ENCODE peak calls at places on chromosomes 5 and 9, in nine cellular contexts. One of them, this sample, is unnamed.

GRCh38 chr9:14686168-14686567 is 7.1 kb downstream of the ZDHHC21 start:
- DNase-seq in GM12865: no peak
- DNase-seq in CD8-positive, alpha-beta memory T cell: no peak
- DNase-seq in stimulated activated CD8-positive, alpha-beta memory T cell treated with anti-CD3 and anti-CD28 coated beads, Interleukin-2, amount 100 ng/mL, for 1 hour: no peak
- DNase-seq in activated CD4-positive, alpha-beta T cell treated with anti-CD3 and anti-CD28 coated beads, Interleukin-2, amount 50 U/mL, for 24 hours: no peak
- DNase-seq in right cardiac atrium: no peak
- DNase-seq in activated CD8-positive, alpha-beta memory T cell treated with anti-CD3 and anti-CD28 coated beads, Interleukin-2, amount 50 U/mL, for 4 hours: no peak
- DNase-seq in type B pancreatic cell: no peak
- DNase-seq in fibroblast of mammary gland: no peak
- DNase-seq in this sample: no peak

GRCh38 chr9:93930070-93930469 is 25.1 kb downstream of the BARX1 start:
- DNase-seq in fibroblast of mammary gland: no peak
- DNase-seq in type B pancreatic cell: no peak
- DNase-seq in activated CD4-positive, alpha-beta T cell treated with anti-CD3 and anti-CD28 coated beads, Interleukin-2, amount 50 U/mL, for 24 hours: no peak
- DNase-seq in activated CD8-positive, alpha-beta memory T cell treated with anti-CD3 and anti-CD28 coated beads, Interleukin-2, amount 50 U/mL, for 4 hours: no peak
- DNase-seq in right cardiac atrium: no peak
- DNase-seq in CD8-positive, alpha-beta memory T cell: no peak
- DNase-seq in GM12865: no peak
- DNase-seq in stimulated activated CD8-positive, alpha-beta memory T cell treated with anti-CD3 and anti-CD28 coated beads, Interleukin-2, amount 100 ng/mL, for 1 hour: no peak
- DNase-seq in this sample: no peak

GRCh38 chr5:50966986-50967385 is 300.5 kb downstream of the PARP8 start:
- DNase-seq in GM12865: no peak
- DNase-seq in type B pancreatic cell: no peak
- DNase-seq in activated CD8-positive, alpha-beta memory T cell treated with anti-CD3 and anti-CD28 coated beads, Interleukin-2, amount 50 U/mL, for 4 hours: no peak
- DNase-seq in CD8-positive, alpha-beta memory T cell: no peak
- DNase-seq in right cardiac atrium: no peak
- DNase-seq in stimulated activated CD8-positive, alpha-beta memory T cell treated with anti-CD3 and anti-CD28 coated beads, Interleukin-2, amount 100 ng/mL, for 1 hour: no peak
- DNase-seq in activated CD4-positive, alpha-beta T cell treated with anti-CD3 and anti-CD28 coated beads, Interleukin-2, amount 50 U/mL, for 24 hours: no peak
- DNase-seq in fibroblast of mammary gland: no peak
- DNase-seq in this sample: no peak

GRCh38 chr9:136095495-136096058 is 488 bp upstream of the NACC2 start:
- DNase-seq in type B pancreatic cell: no peak
- DNase-seq in GM12865: no peak
- DNase-seq in fibroblast of mammary gland: peak
- DNase-seq in activated CD4-positive, alpha-beta T cell treated with anti-CD3 and anti-CD28 coated beads, Interleukin-2, amount 50 U/mL, for 24 hours: no peak
- DNase-seq in activated CD8-positive, alpha-beta memory T cell treated with anti-CD3 and anti-CD28 coated beads, Interleukin-2, amount 50 U/mL, for 4 hours: no peak
- DNase-seq in stimulated activated CD8-positive, alpha-beta memory T cell treated with anti-CD3 and anti-CD28 coated beads, Interleukin-2, amount 100 ng/mL, for 1 hour: no peak
- DNase-seq in right cardiac atrium: peak
- DNase-seq in CD8-positive, alpha-beta memory T cell: no peak
- DNase-seq in this sample: peak

GRCh38 chr5:178542455-178542854 is 47.7 kb downstream of the COL23A1 start:
- DNase-seq in stimulated activated CD8-positive, alpha-beta memory T cell treated with anti-CD3 and anti-CD28 coated beads, Interleukin-2, amount 100 ng/mL, for 1 hour: no peak
- DNase-seq in right cardiac atrium: no peak
- DNase-seq in type B pancreatic cell: no peak
- DNase-seq in fibroblast of mammary gland: no peak
- DNase-seq in activated CD4-positive, alpha-beta T cell treated with anti-CD3 and anti-CD28 coated beads, Interleukin-2, amount 50 U/mL, for 24 hours: no peak
- DNase-seq in GM12865: no peak
- DNase-seq in CD8-positive, alpha-beta memory T cell: no peak
- DNase-seq in activated CD8-positive, alpha-beta memory T cell treated with anti-CD3 and anti-CD28 coated beads, Interleukin-2, amount 50 U/mL, for 4 hours: no peak
- DNase-seq in this sample: no peak

GRCh38 chr9:97504381-97505216 is 3.1 kb downstream of the TMOD1 start:
- DNase-seq in fibroblast of mammary gland: peak
- DNase-seq in activated CD8-positive, alpha-beta memory T cell treated with anti-CD3 and anti-CD28 coated beads, Interleukin-2, amount 50 U/mL, for 4 hours: no peak
- DNase-seq in CD8-positive, alpha-beta memory T cell: no peak
- DNase-seq in GM12865: no peak
- DNase-seq in type B pancreatic cell: no peak
- DNase-seq in right cardiac atrium: no peak
- DNase-seq in activated CD4-positive, alpha-beta T cell treated with anti-CD3 and anti-CD28 coated beads, Interleukin-2, amount 50 U/mL, for 24 hours: no peak
- DNase-seq in stimulated activated CD8-positive, alpha-beta memory T cell treated with anti-CD3 and anti-CD28 coated beads, Interleukin-2, amount 100 ng/mL, for 1 hour: no peak
- DNase-seq in this sample: no peak

GRCh38 chr9:104997536-104997935 is 69.6 kb upstream of the ABCA1 start:
- DNase-seq in activated CD8-positive, alpha-beta memory T cell treated with anti-CD3 and anti-CD28 coated beads, Interleukin-2, amount 50 U/mL, for 4 hours: no peak
- DNase-seq in activated CD4-positive, alpha-beta T cell treated with anti-CD3 and anti-CD28 coated beads, Interleukin-2, amount 50 U/mL, for 24 hours: no peak
- DNase-seq in right cardiac atrium: no peak
- DNase-seq in stimulated activated CD8-positive, alpha-beta memory T cell treated with anti-CD3 and anti-CD28 coated beads, Interleukin-2, amount 100 ng/mL, for 1 hour: no peak
- DNase-seq in fibroblast of mammary gland: peak
- DNase-seq in type B pancreatic cell: no peak
- DNase-seq in CD8-positive, alpha-beta memory T cell: no peak
- DNase-seq in GM12865: no peak
- DNase-seq in this sample: no peak

GRCh38 chr5:8844847-8845246 is 701.0 kb downstream of the SEMA5A start:
- DNase-seq in GM12865: no peak
- DNase-seq in activated CD4-positive, alpha-beta T cell treated with anti-CD3 and anti-CD28 coated beads, Interleukin-2, amount 50 U/mL, for 24 hours: no peak
- DNase-seq in stimulated activated CD8-positive, alpha-beta memory T cell treated with anti-CD3 and anti-CD28 coated beads, Interleukin-2, amount 100 ng/mL, for 1 hour: no peak
- DNase-seq in activated CD8-positive, alpha-beta memory T cell treated with anti-CD3 and anti-CD28 coated beads, Interleukin-2, amount 50 U/mL, for 4 hours: no peak
- DNase-seq in CD8-positive, alpha-beta memory T cell: no peak
- DNase-seq in fibroblast of mammary gland: peak
- DNase-seq in right cardiac atrium: no peak
- DNase-seq in type B pancreatic cell: no peak
- DNase-seq in this sample: peak

GRCh38 chr9:112166176-112167140 is 8.6 kb downstream of the SUSD1 start:
- DNase-seq in fibroblast of mammary gland: peak
- DNase-seq in activated CD8-positive, alpha-beta memory T cell treated with anti-CD3 and anti-CD28 coated beads, Interleukin-2, amount 50 U/mL, for 4 hours: no peak
- DNase-seq in activated CD4-positive, alpha-beta T cell treated with anti-CD3 and anti-CD28 coated beads, Interleukin-2, amount 50 U/mL, for 24 hours: no peak
- DNase-seq in CD8-positive, alpha-beta memory T cell: no peak
- DNase-seq in GM12865: no peak
- DNase-seq in type B pancreatic cell: no peak
- DNase-seq in right cardiac atrium: no peak
- DNase-seq in stimulated activated CD8-positive, alpha-beta memory T cell treated with anti-CD3 and anti-CD28 coated beads, Interleukin-2, amount 100 ng/mL, for 1 hour: no peak
- DNase-seq in this sample: peak

GRCh38 chr5:114243281-114243982 is 118.4 kb upstream of the KCNN2 start:
- DNase-seq in GM12865: no peak
- DNase-seq in activated CD8-positive, alpha-beta memory T cell treated with anti-CD3 and anti-CD28 coated beads, Interleukin-2, amount 50 U/mL, for 4 hours: no peak
- DNase-seq in fibroblast of mammary gland: peak
- DNase-seq in activated CD4-positive, alpha-beta T cell treated with anti-CD3 and anti-CD28 coated beads, Interleukin-2, amount 50 U/mL, for 24 hours: no peak
- DNase-seq in right cardiac atrium: no peak
- DNase-seq in type B pancreatic cell: no peak
- DNase-seq in stimulated activated CD8-positive, alpha-beta memory T cell treated with anti-CD3 and anti-CD28 coated beads, Interleukin-2, amount 100 ng/mL, for 1 hour: no peak
- DNase-seq in CD8-positive, alpha-beta memory T cell: no peak
- DNase-seq in this sample: peak

GRCh38 chr9:121278535-121279169 is 10.7 kb downstream of the GSN start:
- DNase-seq in right cardiac atrium: peak
- DNase-seq in activated CD4-positive, alpha-beta T cell treated with anti-CD3 and anti-CD28 coated beads, Interleukin-2, amount 50 U/mL, for 24 hours: peak
- DNase-seq in type B pancreatic cell: no peak
- DNase-seq in stimulated activated CD8-positive, alpha-beta memory T cell treated with anti-CD3 and anti-CD28 coated beads, Interleukin-2, amount 100 ng/mL, for 1 hour: no peak
- DNase-seq in GM12865: peak
- DNase-seq in CD8-positive, alpha-beta memory T cell: no peak
- DNase-seq in fibroblast of mammary gland: peak
- DNase-seq in activated CD8-positive, alpha-beta memory T cell treated with anti-CD3 and anti-CD28 coated beads, Interleukin-2, amount 50 U/mL, for 4 hours: no peak
- DNase-seq in this sample: peak

GRCh38 chr9:89759563-89759962 is 154.8 kb downstream of the GADD45G start:
- DNase-seq in CD8-positive, alpha-beta memory T cell: no peak
- DNase-seq in activated CD8-positive, alpha-beta memory T cell treated with anti-CD3 and anti-CD28 coated beads, Interleukin-2, amount 50 U/mL, for 4 hours: no peak
- DNase-seq in stimulated activated CD8-positive, alpha-beta memory T cell treated with anti-CD3 and anti-CD28 coated beads, Interleukin-2, amount 100 ng/mL, for 1 hour: no peak
- DNase-seq in GM12865: no peak
- DNase-seq in activated CD4-positive, alpha-beta T cell treated with anti-CD3 and anti-CD28 coated beads, Interleukin-2, amount 50 U/mL, for 24 hours: no peak
- DNase-seq in fibroblast of mammary gland: no peak
- DNase-seq in type B pancreatic cell: no peak
- DNase-seq in right cardiac atrium: no peak
- DNase-seq in this sample: no peak

GRCh38 chr5:26034813-26035212 is 1003.6 kb downstream of the CDH9 start:
- DNase-seq in GM12865: no peak
- DNase-seq in stimulated activated CD8-positive, alpha-beta memory T cell treated with anti-CD3 and anti-CD28 coated beads, Interleukin-2, amount 100 ng/mL, for 1 hour: no peak
- DNase-seq in activated CD8-positive, alpha-beta memory T cell treated with anti-CD3 and anti-CD28 coated beads, Interleukin-2, amount 50 U/mL, for 4 hours: no peak
- DNase-seq in CD8-positive, alpha-beta memory T cell: no peak
- DNase-seq in type B pancreatic cell: no peak
- DNase-seq in fibroblast of mammary gland: no peak
- DNase-seq in activated CD4-positive, alpha-beta T cell treated with anti-CD3 and anti-CD28 coated beads, Interleukin-2, amount 50 U/mL, for 24 hours: no peak
- DNase-seq in right cardiac atrium: no peak
- DNase-seq in this sample: no peak

GRCh38 chr5:134491841-134492442 is 33.5 kb upstream of the JADE2 start:
- DNase-seq in fibroblast of mammary gland: no peak
- DNase-seq in GM12865: no peak
- DNase-seq in CD8-positive, alpha-beta memory T cell: no peak
- DNase-seq in activated CD8-positive, alpha-beta memory T cell treated with anti-CD3 and anti-CD28 coated beads, Interleukin-2, amount 50 U/mL, for 4 hours: no peak
- DNase-seq in right cardiac atrium: no peak
- DNase-seq in type B pancreatic cell: no peak
- DNase-seq in activated CD4-positive, alpha-beta T cell treated with anti-CD3 and anti-CD28 coated beads, Interleukin-2, amount 50 U/mL, for 24 hours: no peak
- DNase-seq in stimulated activated CD8-positive, alpha-beta memory T cell treated with anti-CD3 and anti-CD28 coated beads, Interleukin-2, amount 100 ng/mL, for 1 hour: no peak
- DNase-seq in this sample: no peak

GRCh38 chr5:83097582-83098265 is 20.4 kb downstream of the XRCC4 start:
- DNase-seq in activated CD8-positive, alpha-beta memory T cell treated with anti-CD3 and anti-CD28 coated beads, Interleukin-2, amount 50 U/mL, for 4 hours: no peak
- DNase-seq in stimulated activated CD8-positive, alpha-beta memory T cell treated with anti-CD3 and anti-CD28 coated beads, Interleukin-2, amount 100 ng/mL, for 1 hour: no peak
- DNase-seq in GM12865: peak
- DNase-seq in fibroblast of mammary gland: peak
- DNase-seq in activated CD4-positive, alpha-beta T cell treated with anti-CD3 and anti-CD28 coated beads, Interleukin-2, amount 50 U/mL, for 24 hours: no peak
- DNase-seq in right cardiac atrium: no peak
- DNase-seq in CD8-positive, alpha-beta memory T cell: no peak
- DNase-seq in type B pancreatic cell: no peak
- DNase-seq in this sample: peak

GRCh38 chr5:151427258-151427657 is 20.1 kb upstream of the SLC36A1 start:
- DNase-seq in CD8-positive, alpha-beta memory T cell: no peak
- DNase-seq in stimulated activated CD8-positive, alpha-beta memory T cell treated with anti-CD3 and anti-CD28 coated beads, Interleukin-2, amount 100 ng/mL, for 1 hour: no peak
- DNase-seq in type B pancreatic cell: no peak
- DNase-seq in GM12865: peak
- DNase-seq in right cardiac atrium: no peak
- DNase-seq in activated CD4-positive, alpha-beta T cell treated with anti-CD3 and anti-CD28 coated beads, Interleukin-2, amount 50 U/mL, for 24 hours: no peak
- DNase-seq in activated CD8-positive, alpha-beta memory T cell treated with anti-CD3 and anti-CD28 coated beads, Interleukin-2, amount 50 U/mL, for 4 hours: no peak
- DNase-seq in fibroblast of mammary gland: no peak
- DNase-seq in this sample: no peak

GRCh38 chr5:58886315-58887207 is 303.7 kb downstream of the RAB3C start:
- DNase-seq in right cardiac atrium: peak
- DNase-seq in type B pancreatic cell: peak
- DNase-seq in stimulated activated CD8-positive, alpha-beta memory T cell treated with anti-CD3 and anti-CD28 coated beads, Interleukin-2, amount 100 ng/mL, for 1 hour: peak
- DNase-seq in CD8-positive, alpha-beta memory T cell: peak
- DNase-seq in fibroblast of mammary gland: peak
- DNase-seq in GM12865: peak
- DNase-seq in activated CD4-positive, alpha-beta T cell treated with anti-CD3 and anti-CD28 coated beads, Interleukin-2, amount 50 U/mL, for 24 hours: peak
- DNase-seq in activated CD8-positive, alpha-beta memory T cell treated with anti-CD3 and anti-CD28 coated beads, Interleukin-2, amount 50 U/mL, for 4 hours: peak
- DNase-seq in this sample: peak

GRCh38 chr5:170907758-170908157 is 45.9 kb downstream of the RANBP17 start:
- DNase-seq in CD8-positive, alpha-beta memory T cell: no peak
- DNase-seq in activated CD8-positive, alpha-beta memory T cell treated with anti-CD3 and anti-CD28 coated beads, Interleukin-2, amount 50 U/mL, for 4 hours: no peak
- DNase-seq in fibroblast of mammary gland: peak
- DNase-seq in activated CD4-positive, alpha-beta T cell treated with anti-CD3 and anti-CD28 coated beads, Interleukin-2, amount 50 U/mL, for 24 hours: no peak
- DNase-seq in type B pancreatic cell: no peak
- DNase-seq in right cardiac atrium: no peak
- DNase-seq in stimulated activated CD8-positive, alpha-beta memory T cell treated with anti-CD3 and anti-CD28 coated beads, Interleukin-2, amount 100 ng/mL, for 1 hour: no peak
- DNase-seq in GM12865: no peak
- DNase-seq in this sample: peak

GRCh38 chr5:83209963-83210362 is 132.6 kb downstream of the XRCC4 start:
- DNase-seq in stimulated activated CD8-positive, alpha-beta memory T cell treated with anti-CD3 and anti-CD28 coated beads, Interleukin-2, amount 100 ng/mL, for 1 hour: no peak
- DNase-seq in fibroblast of mammary gland: peak
- DNase-seq in activated CD8-positive, alpha-beta memory T cell treated with anti-CD3 and anti-CD28 coated beads, Interleukin-2, amount 50 U/mL, for 4 hours: no peak
- DNase-seq in GM12865: no peak
- DNase-seq in activated CD4-positive, alpha-beta T cell treated with anti-CD3 and anti-CD28 coated beads, Interleukin-2, amount 50 U/mL, for 24 hours: no peak
- DNase-seq in type B pancreatic cell: no peak
- DNase-seq in CD8-positive, alpha-beta memory T cell: no peak
- DNase-seq in right cardiac atrium: no peak
- DNase-seq in this sample: no peak

GRCh38 chr5:33180900-33181299 is 259.9 kb upstream of the TARS1 start:
- DNase-seq in type B pancreatic cell: no peak
- DNase-seq in activated CD8-positive, alpha-beta memory T cell treated with anti-CD3 and anti-CD28 coated beads, Interleukin-2, amount 50 U/mL, for 4 hours: no peak
- DNase-seq in activated CD4-positive, alpha-beta T cell treated with anti-CD3 and anti-CD28 coated beads, Interleukin-2, amount 50 U/mL, for 24 hours: no peak
- DNase-seq in stimulated activated CD8-positive, alpha-beta memory T cell treated with anti-CD3 and anti-CD28 coated beads, Interleukin-2, amount 100 ng/mL, for 1 hour: no peak
- DNase-seq in CD8-positive, alpha-beta memory T cell: no peak
- DNase-seq in fibroblast of mammary gland: peak
- DNase-seq in GM12865: no peak
- DNase-seq in right cardiac atrium: no peak
- DNase-seq in this sample: peak

GRCh38 chr5:109645591-109646236 is 44.0 kb upstream of the MAN2A1 start:
- DNase-seq in activated CD8-positive, alpha-beta memory T cell treated with anti-CD3 and anti-CD28 coated beads, Interleukin-2, amount 50 U/mL, for 4 hours: no peak
- DNase-seq in right cardiac atrium: no peak
- DNase-seq in fibroblast of mammary gland: no peak
- DNase-seq in stimulated activated CD8-positive, alpha-beta memory T cell treated with anti-CD3 and anti-CD28 coated beads, Interleukin-2, amount 100 ng/mL, for 1 hour: no peak
- DNase-seq in type B pancreatic cell: no peak
- DNase-seq in activated CD4-positive, alpha-beta T cell treated with anti-CD3 and anti-CD28 coated beads, Interleukin-2, amount 50 U/mL, for 24 hours: no peak
- DNase-seq in GM12865: no peak
- DNase-seq in CD8-positive, alpha-beta memory T cell: no peak
- DNase-seq in this sample: no peak

GRCh38 chr5:177980776-177981175 is 15.3 kb downstream of the PROP1 start:
- DNase-seq in fibroblast of mammary gland: no peak
- DNase-seq in activated CD4-positive, alpha-beta T cell treated with anti-CD3 and anti-CD28 coated beads, Interleukin-2, amount 50 U/mL, for 24 hours: no peak
- DNase-seq in activated CD8-positive, alpha-beta memory T cell treated with anti-CD3 and anti-CD28 coated beads, Interleukin-2, amount 50 U/mL, for 4 hours: no peak
- DNase-seq in CD8-positive, alpha-beta memory T cell: no peak
- DNase-seq in stimulated activated CD8-positive, alpha-beta memory T cell treated with anti-CD3 and anti-CD28 coated beads, Interleukin-2, amount 100 ng/mL, for 1 hour: no peak
- DNase-seq in type B pancreatic cell: no peak
- DNase-seq in GM12865: no peak
- DNase-seq in right cardiac atrium: no peak
- DNase-seq in this sample: no peak

GRCh38 chr9:116765009-116765408 is 77.9 kb downstream of the TRIM32 start:
- DNase-seq in right cardiac atrium: no peak
- DNase-seq in activated CD4-positive, alpha-beta T cell treated with anti-CD3 and anti-CD28 coated beads, Interleukin-2, amount 50 U/mL, for 24 hours: no peak
- DNase-seq in type B pancreatic cell: no peak
- DNase-seq in stimulated activated CD8-positive, alpha-beta memory T cell treated with anti-CD3 and anti-CD28 coated beads, Interleukin-2, amount 100 ng/mL, for 1 hour: no peak
- DNase-seq in fibroblast of mammary gland: no peak
- DNase-seq in GM12865: no peak
- DNase-seq in activated CD8-positive, alpha-beta memory T cell treated with anti-CD3 and anti-CD28 coated beads, Interleukin-2, amount 50 U/mL, for 4 hours: no peak
- DNase-seq in CD8-positive, alpha-beta memory T cell: no peak
- DNase-seq in this sample: no peak

GRCh38 chr9:92634712-92635605 is 35.0 kb downstream of the IPPK start:
- DNase-seq in stimulated activated CD8-positive, alpha-beta memory T cell treated with anti-CD3 and anti-CD28 coated beads, Interleukin-2, amount 100 ng/mL, for 1 hour: peak
- DNase-seq in activated CD4-positive, alpha-beta T cell treated with anti-CD3 and anti-CD28 coated beads, Interleukin-2, amount 50 U/mL, for 24 hours: peak
- DNase-seq in activated CD8-positive, alpha-beta memory T cell treated with anti-CD3 and anti-CD28 coated beads, Interleukin-2, amount 50 U/mL, for 4 hours: peak
- DNase-seq in GM12865: peak
- DNase-seq in right cardiac atrium: peak
- DNase-seq in fibroblast of mammary gland: peak
- DNase-seq in type B pancreatic cell: peak
- DNase-seq in CD8-positive, alpha-beta memory T cell: peak
- DNase-seq in this sample: peak

GRCh38 chr5:16626696-16627264 is 10.0 kb upstream of the RETREG1 start:
- DNase-seq in CD8-positive, alpha-beta memory T cell: no peak
- DNase-seq in activated CD4-positive, alpha-beta T cell treated with anti-CD3 and anti-CD28 coated beads, Interleukin-2, amount 50 U/mL, for 24 hours: peak
- DNase-seq in activated CD8-positive, alpha-beta memory T cell treated with anti-CD3 and anti-CD28 coated beads, Interleukin-2, amount 50 U/mL, for 4 hours: no peak
- DNase-seq in GM12865: peak
- DNase-seq in stimulated activated CD8-positive, alpha-beta memory T cell treated with anti-CD3 and anti-CD28 coated beads, Interleukin-2, amount 100 ng/mL, for 1 hour: no peak
- DNase-seq in type B pancreatic cell: no peak
- DNase-seq in fibroblast of mammary gland: peak
- DNase-seq in right cardiac atrium: no peak
- DNase-seq in this sample: no peak

GRCh38 chr9:137168907-137169763 is 716 bp downstream of the LRRC26 start:
- DNase-seq in CD8-positive, alpha-beta memory T cell: no peak
- DNase-seq in stimulated activated CD8-positive, alpha-beta memory T cell treated with anti-CD3 and anti-CD28 coated beads, Interleukin-2, amount 100 ng/mL, for 1 hour: no peak
- DNase-seq in type B pancreatic cell: no peak
- DNase-seq in activated CD8-positive, alpha-beta memory T cell treated with anti-CD3 and anti-CD28 coated beads, Interleukin-2, amount 50 U/mL, for 4 hours: no peak
- DNase-seq in right cardiac atrium: peak
- DNase-seq in activated CD4-positive, alpha-beta T cell treated with anti-CD3 and anti-CD28 coated beads, Interleukin-2, amount 50 U/mL, for 24 hours: no peak
- DNase-seq in GM12865: peak
- DNase-seq in fibroblast of mammary gland: peak
- DNase-seq in this sample: peak

GRCh38 chr5:14608169-14608568 is 26.6 kb downstream of the OTULINL start:
- DNase-seq in activated CD4-positive, alpha-beta T cell treated with anti-CD3 and anti-CD28 coated beads, Interleukin-2, amount 50 U/mL, for 24 hours: no peak
- DNase-seq in right cardiac atrium: no peak
- DNase-seq in GM12865: no peak
- DNase-seq in stimulated activated CD8-positive, alpha-beta memory T cell treated with anti-CD3 and anti-CD28 coated beads, Interleukin-2, amount 100 ng/mL, for 1 hour: no peak
- DNase-seq in type B pancreatic cell: no peak
- DNase-seq in CD8-positive, alpha-beta memory T cell: no peak
- DNase-seq in activated CD8-positive, alpha-beta memory T cell treated with anti-CD3 and anti-CD28 coated beads, Interleukin-2, amount 50 U/mL, for 4 hours: no peak
- DNase-seq in fibroblast of mammary gland: no peak
- DNase-seq in this sample: no peak

GRCh38 chr5:115557667-115558387 is 13.3 kb upstream of the FEM1C start:
- DNase-seq in activated CD4-positive, alpha-beta T cell treated with anti-CD3 and anti-CD28 coated beads, Interleukin-2, amount 50 U/mL, for 24 hours: no peak
- DNase-seq in CD8-positive, alpha-beta memory T cell: no peak
- DNase-seq in activated CD8-positive, alpha-beta memory T cell treated with anti-CD3 and anti-CD28 coated beads, Interleukin-2, amount 50 U/mL, for 4 hours: no peak
- DNase-seq in type B pancreatic cell: no peak
- DNase-seq in fibroblast of mammary gland: peak
- DNase-seq in GM12865: no peak
- DNase-seq in right cardiac atrium: no peak
- DNase-seq in stimulated activated CD8-positive, alpha-beta memory T cell treated with anti-CD3 and anti-CD28 coated beads, Interleukin-2, amount 100 ng/mL, for 1 hour: no peak
- DNase-seq in this sample: peak

GRCh38 chr9:112072721-112073553 is 102.2 kb downstream of the SUSD1 start:
- DNase-seq in CD8-positive, alpha-beta memory T cell: no peak
- DNase-seq in GM12865: no peak
- DNase-seq in stimulated activated CD8-positive, alpha-beta memory T cell treated with anti-CD3 and anti-CD28 coated beads, Interleukin-2, amount 100 ng/mL, for 1 hour: no peak
- DNase-seq in fibroblast of mammary gland: peak
- DNase-seq in activated CD4-positive, alpha-beta T cell treated with anti-CD3 and anti-CD28 coated beads, Interleukin-2, amount 50 U/mL, for 24 hours: no peak
- DNase-seq in type B pancreatic cell: no peak
- DNase-seq in right cardiac atrium: no peak
- DNase-seq in activated CD8-positive, alpha-beta memory T cell treated with anti-CD3 and anti-CD28 coated beads, Interleukin-2, amount 50 U/mL, for 4 hours: no peak
- DNase-seq in this sample: peak

GRCh38 chr9:87497604-87498045 is at the start of gene DAPK1:
- DNase-seq in type B pancreatic cell: peak
- DNase-seq in CD8-positive, alpha-beta memory T cell: no peak
- DNase-seq in activated CD4-positive, alpha-beta T cell treated with anti-CD3 and anti-CD28 coated beads, Interleukin-2, amount 50 U/mL, for 24 hours: no peak
- DNase-seq in right cardiac atrium: peak
- DNase-seq in stimulated activated CD8-positive, alpha-beta memory T cell treated with anti-CD3 and anti-CD28 coated beads, Interleukin-2, amount 100 ng/mL, for 1 hour: no peak
- DNase-seq in activated CD8-positive, alpha-beta memory T cell treated with anti-CD3 and anti-CD28 coated beads, Interleukin-2, amount 50 U/mL, for 4 hours: no peak
- DNase-seq in fibroblast of mammary gland: peak
- DNase-seq in GM12865: peak
- DNase-seq in this sample: peak

GRCh38 chr5:77326986-77327734 is 116.7 kb downstream of the PDE8B start:
- DNase-seq in fibroblast of mammary gland: no peak
- DNase-seq in GM12865: no peak
- DNase-seq in stimulated activated CD8-positive, alpha-beta memory T cell treated with anti-CD3 and anti-CD28 coated beads, Interleukin-2, amount 100 ng/mL, for 1 hour: no peak
- DNase-seq in activated CD4-positive, alpha-beta T cell treated with anti-CD3 and anti-CD28 coated beads, Interleukin-2, amount 50 U/mL, for 24 hours: no peak
- DNase-seq in CD8-positive, alpha-beta memory T cell: no peak
- DNase-seq in activated CD8-positive, alpha-beta memory T cell treated with anti-CD3 and anti-CD28 coated beads, Interleukin-2, amount 50 U/mL, for 4 hours: no peak
- DNase-seq in type B pancreatic cell: no peak
- DNase-seq in right cardiac atrium: no peak
- DNase-seq in this sample: no peak